ENCODE peak calls at places on chromosome 19, in seven cellular contexts. E is left ventricle myocardium inferior, G is fibroblast of lung, T is cardiac muscle cell, D is heart left ventricle, F is ovary, M is heart right ventricle. I is an unnamed sample.

GRCh38 chr19:33661336-33661735 is 39.6 kb downstream of the CHST8 start:
- DNase-seq in M (no peak), F (no peak), E (no peak), D (no peak), G (no peak), T (no peak), I (no peak)

GRCh38 chr19:41615207-41615606 is 11.7 kb downstream of the CEACAM4 start:
- DNase-seq in G (no peak), E (no peak), M (no peak), D (no peak), F (no peak), T (no peak), I (no peak)

GRCh38 chr19:4639531-4640246 is 373 bp downstream of the TNFAIP8L1 start:
- DNase-seq in M (peak; percentile 57), G (no peak), F (peak; percentile 75), E (no peak), T (no peak), D (peak; percentile 74), I (peak; percentile 72)

GRCh38 chr19:14432817-14433453 is at the start of gene PKN1:
- DNase-seq in D (peak; percentile 84), E (peak; percentile 76), G (peak; percentile 36), F (peak; percentile 73), M (peak; percentile 80), T (peak; percentile 82), I (peak; percentile 84)

GRCh38 chr19:920051-920857 is 3.1 kb downstream of the KISS1R start:
- DNase-seq in T (peak; percentile 45), D (no peak), F (peak; percentile 32), M (no peak), G (peak; percentile 11), E (no peak), I (peak; percentile 70)

GRCh38 chr19:11942843-11943108 is 17.9 kb downstream of the ZNF700 start:
- DNase-seq in D (no peak), T (no peak), F (no peak), E (no peak), M (no peak), G (no peak), I (no peak)

GRCh38 chr19:18733196-18733647 is 49.7 kb downstream of the CRTC1 start:
- DNase-seq in F (peak; percentile 79), T (no peak), D (peak; percentile 71), E (peak; percentile 58), G (peak; percentile 90), M (peak; percentile 58), I (no peak)

GRCh38 chr19:2037676-2038255 is 13.3 kb downstream of the MKNK2 start:
- DNase-seq in E (peak; percentile 16), F (peak; percentile 54), D (no peak), G (no peak), M (no peak), T (no peak), I (peak; percentile 60)

GRCh38 chr19:34362679-34363069 is 2.3 kb upstream of the GPI start:
- DNase-seq in T (no peak), F (no peak), M (no peak), G (no peak), E (no peak), D (no peak), I (no peak)

GRCh38 chr19:10256551-10256950 is 4.5 kb downstream of the MRPL4 start:
- DNase-seq in D (no peak), F (no peak), M (no peak), T (no peak), G (no peak), E (no peak), I (no peak)

GRCh38 chr19:58096884-58097283 is 1.1 kb downstream of the ZSCAN18 start:
- DNase-seq in G (no peak), D (no peak), F (no peak), E (no peak), M (no peak), T (no peak), I (peak; percentile 48)

GRCh38 chr19:7391218-7391670 is 42.5 kb downstream of the ARHGEF18 start:
- DNase-seq in E (no peak), D (no peak), G (peak; percentile 38), F (no peak), T (no peak), M (no peak), I (no peak)

GRCh38 chr19:45187421-45188100 is 9.0 kb downstream of the BLOC1S3 start:
- DNase-seq in T (peak; percentile 71), F (no peak), E (no peak), D (peak; percentile 35), G (no peak), M (no peak), I (no peak)

GRCh38 chr19:27745978-27746542 is 1466.9 kb downstream of the UQCRFS1 start:
- DNase-seq in F (no peak), M (no peak), E (no peak), G (no peak), D (no peak), T (no peak), I (peak; percentile 12)

GRCh38 chr19:10009269-10009665 is 1.0 kb downstream of the COL5A3 start:
- DNase-seq in F (peak; percentile 86), G (peak; percentile 89), D (peak; percentile 90), M (peak; percentile 86), T (peak; percentile 80), E (peak; percentile 84), I (peak; percentile 69)

GRCh38 chr19:54209748-54210494 is 9.3 kb downstream of the RPS9 start:
- DNase-seq in M (peak; percentile 72), G (peak; percentile 99), E (peak; percentile 80), F (peak; percentile 94), T (peak; percentile 52), D (peak; percentile 85), I (peak; percentile 93)

GRCh38 chr19:19670070-19670551 is 1.5 kb downstream of the ZNF101 start:
- DNase-seq in E (no peak), F (no peak), G (no peak), D (no peak), M (no peak), T (no peak), I (no peak)

GRCh38 chr19:13066933-13067831 is 35.5 kb downstream of the LYL1 start:
- DNase-seq in E (no peak), F (no peak), T (no peak), M (no peak), G (no peak), D (no peak), I (no peak)
- H3K4me1 ChIP-seq in E (peaks cover 100% of the 10 kb centered on the region), F (peaks cover 48% of the 10 kb centered on the region), T (peaks cover 4% of the 10 kb centered on the region), M (peaks cover 100% of the 10 kb centered on the region), G (peaks cover 16% of the 10 kb centered on the region), D (peaks cover 100% of the 10 kb centered on the region), I (peaks cover 45% of the 10 kb centered on the region)

DNA sequence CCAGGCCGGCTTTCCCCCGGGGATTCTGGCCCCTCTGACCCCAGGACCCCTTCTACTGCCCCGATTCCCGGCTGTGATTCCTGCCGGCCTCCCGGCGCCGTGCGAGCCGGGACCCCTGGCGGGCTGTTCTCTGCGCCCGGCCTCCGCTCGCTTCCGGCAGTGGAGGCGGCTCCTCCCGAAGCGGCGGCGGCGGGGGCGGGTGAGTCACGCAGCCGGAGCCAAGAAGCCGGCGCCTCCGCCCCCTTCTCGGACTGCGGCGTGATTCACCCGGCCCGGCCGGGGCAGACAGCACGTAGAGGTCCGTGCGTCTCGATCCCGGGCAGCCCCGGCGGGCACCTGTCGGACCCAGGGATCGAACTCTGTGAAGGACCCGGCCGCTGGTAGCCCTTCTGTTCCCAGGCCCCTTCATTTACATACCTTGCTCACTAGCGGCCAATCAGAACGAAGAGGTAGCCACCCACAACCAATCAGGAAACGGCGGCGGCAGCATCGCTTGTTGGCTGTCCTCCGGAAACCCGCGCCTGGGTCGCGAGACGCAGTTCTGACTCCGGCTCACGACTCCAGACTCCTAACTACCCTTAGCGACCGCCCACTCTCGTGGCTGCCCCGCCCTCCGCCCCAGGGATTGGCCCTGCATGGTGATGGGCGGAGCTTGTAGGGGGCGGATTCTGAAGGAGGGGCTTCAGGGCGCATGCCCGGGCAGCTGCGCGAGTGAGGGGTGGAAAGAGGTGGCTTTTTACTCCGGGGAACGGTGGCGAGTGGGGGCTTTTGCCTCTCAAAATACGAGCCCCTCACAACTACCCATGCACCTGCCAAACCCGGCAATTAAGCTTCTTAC is at the start of gene SERTAD1:
- DNase-seq in G (peak; percentile 99), E (peak; percentile 100), D (peak; percentile 100), F (peak; percentile 100), T (peak; percentile 100), M (peak; percentile 100), I (peak; percentile 100)
- TF ChIP-seq CTCF in G (peak; percentile 51), E (peak; percentile 84), D (peak; percentile 89), F (peak; percentile 87), T (peak; percentile 55), M (peak; percentile 83), I (peak; percentile 75)

DNA sequence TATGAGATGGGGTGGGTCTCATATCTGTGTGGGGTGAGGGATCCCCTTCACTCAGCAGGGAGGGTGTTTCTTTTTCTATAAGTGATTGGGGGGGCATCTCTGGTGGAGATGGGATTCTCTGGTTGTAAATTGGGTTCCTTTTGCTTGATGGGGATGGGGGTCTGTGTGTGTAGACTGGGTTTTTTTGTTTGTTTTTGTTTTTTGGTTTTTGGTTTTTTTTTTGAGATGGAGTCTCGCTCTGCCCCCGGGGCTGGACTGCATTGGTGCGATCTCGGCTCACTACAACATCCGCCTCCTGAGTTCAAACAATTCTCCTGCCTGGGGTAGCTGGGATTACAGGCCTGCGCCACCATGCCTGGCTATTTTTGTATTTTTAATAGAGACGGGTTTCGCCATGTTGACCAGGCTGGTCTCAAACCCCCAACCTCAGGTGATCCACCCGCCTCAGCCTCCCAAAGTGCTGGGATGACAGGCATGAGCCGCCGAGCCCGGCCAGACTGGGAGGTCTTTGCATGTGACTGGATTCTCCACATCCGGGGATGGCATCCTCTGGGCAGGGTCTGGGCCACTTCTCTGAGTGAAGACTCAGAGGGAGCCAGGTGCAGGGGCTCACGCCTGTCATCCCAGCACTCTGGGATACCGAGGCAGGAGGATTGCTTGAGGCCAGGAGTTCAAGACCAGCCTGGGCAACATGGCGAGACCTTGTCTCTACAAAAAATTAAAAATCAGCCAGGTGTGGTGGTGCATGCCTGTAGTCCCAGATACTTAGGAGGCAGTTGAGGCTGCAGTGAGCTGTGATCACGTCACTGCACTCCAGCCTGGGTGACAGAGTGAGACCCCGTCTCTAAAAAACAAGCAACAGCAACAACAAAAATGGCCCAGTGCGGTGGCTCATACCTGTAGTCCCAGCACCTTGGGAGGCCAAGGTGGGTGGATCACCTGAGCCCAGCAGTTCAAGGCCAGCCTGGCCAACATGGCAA is 799 bp downstream of the MYBPC2 start:
- DNase-seq in D (no peak), E (no peak), T (no peak), M (no peak), F (no peak), G (no peak), I (no peak)
- H3K4me3 ChIP-seq in D (no peak overlapping the region), E (no peak overlapping the region), T (no peak overlapping the region), M (no peak overlapping the region), F (no peak overlapping the region), G (no peak overlapping the region), I (no peak overlapping the region)

GRCh38 chr19:13092608-13093260 is 9.9 kb downstream of the LYL1 start:
- DNase-seq in G (no peak), T (no peak), D (no peak), F (peak; percentile 61), M (no peak), E (no peak), I (no peak)
- H3K4me1 ChIP-seq in G (peaks cover 8% of the 10 kb centered on the region), T (peaks cover 3% of the 10 kb centered on the region), D (peaks cover 69% of the 10 kb centered on the region), F (peaks cover 29% of the 10 kb centered on the region), M (peaks cover 85% of the 10 kb centered on the region), E (peaks cover 85% of the 10 kb centered on the region), I (peaks cover 39% of the 10 kb centered on the region)

I was measured in upper lobe of right lung.